ENCODE peak calls at places on chromosomes 1 and 21, in six cellular contexts. W is fibroblast of lung, I is fibroblast of pulmonary artery, B is cardiac muscle cell, P is PC-9, V is cardiac fibroblast. Z is an unnamed sample.
A peak's percentile ranks its signal among the peaks of the same experiment; 100 is the strongest.

GRCh38 chr1:12438349-12438924 is 179.6 kb downstream of the DHRS3 start:
- DNase-seq in W (no peak), I (no peak), B (no peak), P (no peak), V (no peak), Z (no peak)

GRCh38 chr1:3174487-3175247 is 105.7 kb downstream of the PRDM16 start:
- DNase-seq in W (peak; percentile 70), I (peak; percentile 53), B (peak; percentile 44), P (no peak), V (peak; percentile 80), Z (peak; percentile 80)

GRCh38 chr1:218948446-218948845 is 225.2 kb upstream of the LYPLAL1 start:
- DNase-seq in W (no peak), I (no peak), B (no peak), P (no peak), V (no peak), Z (no peak)

GRCh38 chr1:233790662-233791371 is 113.7 kb upstream of the SLC35F3 start:
- DNase-seq in W (peak; percentile 62), I (peak; percentile 71), B (peak; percentile 73), P (peak; percentile 34), V (peak; percentile 75), Z (peak; percentile 71)

GRCh38 chr1:77686784-77687518 is 4.5 kb upstream of the ZZZ3 start:
- DNase-seq in W (no peak), I (no peak), B (no peak), P (no peak), V (no peak), Z (no peak)

GRCh38 chr1:223556414-223557124 is 108.9 kb downstream of the CAPN8 start:
- DNase-seq in W (peak; percentile 15), I (peak; percentile 21), B (peak; percentile 74), P (peak; percentile 80), V (peak; percentile 10), Z (peak; percentile 10)

GRCh38 chr1:211625040-211625439 is 46.1 kb upstream of the SLC30A1 start:
- DNase-seq in W (peak; percentile 54), I (peak; percentile 64), B (no peak), P (no peak), V (peak; percentile 65), Z (peak; percentile 70)

GRCh38 chr1:179754031-179754624 is 11.0 kb downstream of the FAM163A start:
- DNase-seq in W (peak; percentile 64), I (peak; percentile 87), B (no peak), P (no peak), V (peak; percentile 83), Z (peak; percentile 92)

GRCh38 chr1:18175530-18176377 is 68.2 kb downstream of the IGSF21 start:
- DNase-seq in W (no peak), I (no peak), B (no peak), P (no peak), V (no peak), Z (no peak)

GRCh38 chr1:27593341-27594326 is 10.3 kb downstream of the AHDC1 start:
- DNase-seq in W (no peak), I (no peak), B (no peak), P (no peak), V (no peak), Z (no peak)

GRCh38 chr1:58244872-58245271 is 301.7 kb downstream of the OMA1 start:
- DNase-seq in W (no peak), I (no peak), B (peak; percentile 52), P (no peak), V (no peak), Z (no peak)

GRCh38 chr1:20063861-20064292 is 6.1 kb upstream of the PLA2G5 start:
- DNase-seq in W (peak; percentile 78), I (peak; percentile 59), B (no peak), P (no peak), V (peak; percentile 53), Z (peak; percentile 80)

GRCh38 chr1:57423135-57424131 is at the start of gene DAB1:
- DNase-seq in W (peak; percentile 18), I (no peak), B (peak; percentile 75), P (no peak), V (peak; percentile 4), Z (peak; percentile 2)

GRCh38 chr1:247102381-247102780 is 1.8 kb downstream of the ZNF669 start:
- DNase-seq in W (peak; percentile 58), I (peak; percentile 46), B (no peak), P (no peak), V (peak; percentile 7), Z (peak; percentile 40)
- H3K4me3 ChIP-seq in W (no peak overlapping the region), I (no peak overlapping the region), B (no peak overlapping the region), P (no peak overlapping the region), V (no peak overlapping the region), Z (no peak overlapping the region)

GRCh38 chr1:182066934-182067333 is 5.4 kb upstream of the ZNF648 start:
- DNase-seq in W (no peak), I (no peak), B (no peak), P (no peak), V (no peak), Z (no peak)
- TF ChIP-seq CTCF in W (no peak), I (no peak), B (no peak), P (no peak), V (no peak), Z (no peak)

DNA sequence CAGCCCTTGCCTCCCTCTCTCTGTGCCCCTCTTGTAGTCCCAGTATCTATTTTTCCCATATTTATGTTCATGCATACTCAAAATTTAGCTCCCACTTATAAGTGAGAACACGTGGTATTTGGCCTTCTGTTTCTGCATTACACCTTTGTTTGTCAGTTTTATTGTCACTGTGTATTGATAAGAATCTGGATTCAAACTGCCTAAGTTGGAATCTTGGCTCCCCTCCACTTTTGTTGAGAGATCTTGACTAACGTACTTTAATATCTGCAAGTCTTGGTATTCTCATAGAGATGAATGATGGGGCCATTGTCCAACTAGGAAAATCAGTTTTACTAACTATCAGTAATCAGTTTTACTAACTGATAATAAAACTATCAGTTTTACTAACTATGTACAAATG is 87.8 kb upstream of the PRMT6 start:
- DNase-seq in W (no peak), I (no peak), B (no peak), P (no peak), V (no peak), Z (no peak)
- H3K4me3 ChIP-seq in W (no peak overlapping the region), I (no peak overlapping the region), B (no peak overlapping the region), P (no peak overlapping the region), V (no peak overlapping the region), Z (no peak overlapping the region)

GRCh38 chr1:47545912-47546483 is 108.2 kb downstream of the FOXD2 start:
- DNase-seq in W (no peak), I (no peak), B (no peak), P (no peak), V (no peak), Z (no peak)

GRCh38 chr1:47547753-47548152 is 109.9 kb downstream of the FOXD2 start:
- DNase-seq in W (no peak), I (no peak), B (no peak), P (no peak), V (no peak), Z (no peak)

GRCh38 chr1:47548188-47548587 is 110.3 kb downstream of the FOXD2 start:
- DNase-seq in W (no peak), I (no peak), B (no peak), P (no peak), V (no peak), Z (no peak)

GRCh38 chr1:47551971-47552528 is 114.2 kb downstream of the FOXD2 start:
- DNase-seq in W (no peak), I (no peak), B (peak; percentile 47), P (no peak), V (no peak), Z (no peak)

GRCh38 chr1:47549532-47549931 is 111.7 kb downstream of the FOXD2 start:
- DNase-seq in W (no peak), I (no peak), B (no peak), P (no peak), V (no peak), Z (no peak)
- TF ChIP-seq CTCF in W (no peak), I (no peak), B (no peak), P (no peak), V (no peak), Z (no peak)

GRCh38 chr1:14822493-14822892 is 224.0 kb downstream of the KAZN start:
- DNase-seq in W (no peak), I (no peak), B (no peak), P (peak; percentile 21), V (no peak), Z (no peak)

GRCh38 chr1:14825396-14825795 is 226.9 kb downstream of the KAZN start:
- DNase-seq in W (no peak), I (no peak), B (no peak), P (no peak), V (no peak), Z (no peak)

GRCh38 chr1:14826172-14826636 is 227.7 kb downstream of the KAZN start:
- DNase-seq in W (peak; percentile 96), I (peak; percentile 63), B (no peak), P (no peak), V (peak; percentile 93), Z (peak; percentile 90)

GRCh38 chr1:14822996-14823395 is 224.5 kb downstream of the KAZN start:
- DNase-seq in W (no peak), I (no peak), B (no peak), P (no peak), V (no peak), Z (no peak)

GRCh38 chr1:14824314-14824915 is 225.9 kb downstream of the KAZN start:
- DNase-seq in W (no peak), I (no peak), B (no peak), P (no peak), V (no peak), Z (no peak)
- H3K4me3 ChIP-seq in W (no peak overlapping the region), I (no peak overlapping the region), B (no peak overlapping the region), P (no peak overlapping the region), V (no peak overlapping the region), Z (no peak overlapping the region)

DNA sequence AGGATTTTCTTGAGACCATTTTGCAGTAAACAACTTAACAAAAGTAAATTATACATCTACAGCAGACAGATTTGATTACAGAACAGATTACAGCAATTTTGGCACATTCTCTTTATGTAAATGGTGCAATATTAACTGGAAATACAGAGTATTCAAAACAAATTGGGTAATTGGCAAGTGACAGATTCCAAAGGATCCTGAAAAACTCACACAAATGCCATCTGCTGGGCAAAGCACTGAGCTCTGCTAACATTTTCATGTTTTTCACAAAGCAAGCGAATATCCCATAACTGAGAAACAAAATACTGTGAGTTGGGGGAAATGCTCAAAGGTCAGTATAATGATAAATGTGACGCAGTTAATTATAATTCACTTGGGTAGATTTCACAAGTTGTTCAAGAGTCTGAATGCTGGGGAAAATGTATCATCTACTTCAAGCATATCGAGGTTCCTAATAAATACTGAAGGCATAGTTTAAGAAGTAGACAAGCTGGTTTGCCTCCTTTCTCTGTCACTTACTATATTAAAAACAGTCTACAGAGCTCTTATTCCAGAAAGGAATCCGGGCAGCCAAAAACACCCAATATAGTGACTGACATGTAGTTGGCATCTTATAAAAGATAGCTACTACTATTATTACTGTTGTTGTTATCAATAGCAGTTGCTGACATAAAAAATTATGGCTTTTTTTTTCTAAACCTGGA is 75.8 kb upstream of the SDC3 start:
- DNase-seq in W (peak; percentile 29), I (no peak), B (no peak), P (no peak), V (no peak), Z (no peak)
- TF ChIP-seq CTCF in W (no peak), I (no peak), B (no peak), P (no peak), V (no peak), Z (no peak)

GRCh38 chr21:41897047-41897669 is 18.0 kb upstream of the PRDM15 start:
- DNase-seq in W (no peak), I (no peak), B (no peak), P (no peak), V (no peak), Z (no peak)
- H3K4me3 ChIP-seq in W (no peak overlapping the region), I (no peak overlapping the region), B (no peak overlapping the region), P (no peak overlapping the region), V (no peak overlapping the region), Z (no peak overlapping the region)

Z was measured in fibroblast of the aortic adventitia.